ENCODE peak calls at places on chromosomes 6 and 20, in four cellular contexts. D is mesendoderm, M is neuronal stem cell, Y is H1. R is an unnamed sample.

GRCh38 chr6:5905431-5906339 is 101.0 kb downstream of the NRN1 start:
- DNase-seq in D (no peak), Y (no peak), M (no peak), R (peak; percentile 81)

GRCh38 chr20:59821788-59822187 is 111.6 kb downstream of the SYCP2 start:
- DNase-seq in D (no peak), M (no peak), Y (no peak), R (no peak)

GRCh38 chr6:24125980-24126379 is at the start of gene NRSN1:
- DNase-seq in M (peak; percentile 66), D (peak; percentile 53), Y (peak; percentile 19), R (no peak)

GRCh38 chr6:16819752-16820151 is 58.5 kb upstream of the ATXN1 start:
- DNase-seq in Y (no peak), M (no peak), D (no peak), R (peak; percentile 30)

GRCh38 chr6:137341721-137342195 is 122.6 kb upstream of the IFNGR1 start:
- DNase-seq in Y (no peak), M (no peak), D (peak; percentile 33), R (no peak)

GRCh38 chr6:157455731-157456523 is 74.9 kb downstream of the ZDHHC14 start:
- DNase-seq in D (no peak), Y (no peak), M (no peak), R (no peak)

GRCh38 chr6:90940812-90941481 is 354.1 kb upstream of the MAP3K7 start:
- DNase-seq in M (peak; percentile 48), D (peak; percentile 81), Y (no peak), R (peak; percentile 66)

GRCh38 chr6:151349651-151350270 is 41.6 kb downstream of the ZBTB2 start:
- DNase-seq in D (no peak), M (no peak), Y (no peak), R (no peak)

GRCh38 chr20:19909696-19910095 is 107.5 kb upstream of the NAA20 start:
- DNase-seq in Y (no peak), M (no peak), D (no peak), R (no peak)

GRCh38 chr20:45538209-45538798 is 978 bp downstream of the WFDC6 start:
- DNase-seq in M (no peak), D (peak; percentile 79), Y (no peak), R (no peak)

GRCh38 chr20:46647469-46647868 is 3.8 kb downstream of the SLC13A3 start:
- DNase-seq in D (no peak), Y (no peak), M (no peak), R (no peak)

GRCh38 chr20:44247676-44248419 is 740 bp downstream of the GDAP1L1 start:
- DNase-seq in Y (peak; percentile 63), M (peak; percentile 78), D (peak; percentile 78), R (peak; percentile 15)

GRCh38 chr6:16717275-16717942 is 43.9 kb downstream of the ATXN1 start:
- DNase-seq in D (no peak), Y (no peak), M (no peak), R (no peak)

DNA sequence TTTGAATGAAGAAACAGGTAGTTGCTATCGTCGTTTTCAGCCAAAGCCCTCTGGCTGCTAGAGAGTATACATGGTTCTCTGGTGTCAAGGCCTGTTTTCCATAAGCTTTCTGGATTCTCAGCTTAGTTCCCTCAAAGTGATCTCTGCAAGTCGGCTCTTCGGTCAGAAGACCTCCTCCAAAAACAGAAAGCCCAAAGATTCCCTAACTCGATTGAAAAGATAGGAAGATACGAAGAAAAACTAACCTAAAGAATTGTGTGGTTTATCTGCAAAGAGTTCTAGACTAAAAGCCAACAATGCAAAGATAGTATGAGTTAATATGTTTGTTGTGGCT is 545 bp upstream of the ASCC3 start:
- DNase-seq in M (no peak), D (no peak), Y (no peak), R (peak; percentile 8)
- H2BK120ac ChIP-seq in M (no peak overlapping the region), D (no peak overlapping the region), Y (no peak overlapping the region), R (peak overlapping the region; percentile 14)

DNA sequence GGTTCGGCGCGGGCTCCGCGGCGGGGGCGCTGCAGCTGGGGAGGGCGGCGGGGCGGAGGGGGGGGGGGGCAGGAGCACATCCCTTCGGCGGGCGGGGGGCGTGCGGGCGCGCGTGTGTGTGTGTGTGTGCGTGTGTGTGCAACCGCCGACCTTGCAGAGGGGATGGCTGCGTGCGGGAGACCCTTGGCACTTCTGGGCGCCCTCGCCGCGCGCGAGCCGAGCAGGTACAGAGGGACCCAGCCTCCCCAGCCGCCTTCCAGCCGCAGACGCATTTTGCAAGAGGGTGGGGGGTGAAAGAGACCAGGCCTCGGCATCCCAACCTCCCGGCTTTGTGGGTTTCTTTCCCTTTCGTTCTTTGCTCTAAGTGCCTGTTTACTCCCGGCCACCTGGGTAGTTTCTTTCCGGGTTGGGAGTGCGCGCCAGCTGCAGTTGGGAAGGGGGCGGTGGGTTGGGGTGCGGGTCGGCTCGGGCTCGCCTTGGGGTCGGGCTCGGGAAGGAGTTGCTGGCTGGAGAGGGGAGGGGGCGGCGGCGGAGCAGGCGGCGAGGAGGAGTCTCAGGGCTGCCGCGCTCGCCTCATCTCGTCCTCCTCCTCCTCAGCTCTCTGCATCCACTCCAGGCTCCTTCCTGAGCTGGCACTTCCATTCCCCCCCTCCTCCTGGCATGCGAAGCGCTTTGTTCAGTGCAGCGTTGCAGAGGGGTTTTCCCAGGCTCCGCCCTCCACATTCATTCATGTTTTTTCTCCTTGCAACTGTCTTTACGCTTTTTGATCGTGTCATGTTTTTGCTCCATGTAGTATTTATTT is 655 bp downstream of the HIVEP1 start:
- DNase-seq in Y (peak; percentile 60), M (peak; percentile 82), D (peak; percentile 94), R (peak; percentile 95)
- H2BK120ac ChIP-seq in Y (no peak overlapping the region), M (peak overlapping the region; percentile 56), D (peak overlapping the region; percentile 98), R (peak overlapping the region; percentile 84)

GRCh38 chr6:31740397-31741223 is 805 bp downstream of the MSH5 start:
- DNase-seq in Y (no peak), M (no peak), D (no peak), R (no peak)
- H2BK120ac ChIP-seq in Y (peak overlapping the region; percentile 58), M (peak overlapping the region; percentile 47), D (no peak overlapping the region), R (no peak overlapping the region)

DNA sequence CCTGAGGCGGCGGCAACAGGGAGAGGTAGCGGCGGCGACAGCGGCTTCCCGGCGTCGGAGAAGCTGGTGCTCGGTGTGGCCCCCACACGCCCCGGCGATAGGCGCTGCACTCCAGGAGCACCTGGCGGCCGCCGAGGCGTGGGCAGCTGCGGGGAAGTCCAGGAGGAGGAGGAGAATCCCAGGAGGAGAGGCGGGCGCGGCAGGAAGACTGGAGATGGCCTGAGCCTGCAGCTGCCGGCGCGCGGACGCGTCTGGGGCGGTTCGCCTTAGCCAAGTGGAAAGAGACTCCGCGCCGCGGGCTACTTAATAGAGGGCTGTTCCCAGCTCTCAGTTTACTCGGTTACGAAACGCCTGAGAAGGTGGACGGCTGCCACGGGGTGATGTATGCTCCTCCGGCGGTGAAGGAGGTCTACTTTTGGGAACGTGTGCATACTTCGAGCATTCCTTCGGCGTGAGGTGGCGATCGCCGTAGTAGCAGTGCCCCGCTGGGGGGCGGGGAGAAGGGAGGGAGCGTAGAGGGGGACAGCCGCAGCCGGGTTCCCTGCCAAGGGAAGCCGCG is at the start of gene COL12A1:
- DNase-seq in M (peak; percentile 70), Y (no peak), D (peak; percentile 82), R (peak; percentile 100)
- H2BK120ac ChIP-seq in M (no peak within 1 kb of the TSS), Y (peak within 1 kb of the TSS; percentile 56), D (no peak within 1 kb of the TSS), R (peak within 1 kb of the TSS; percentile 98)

DNA sequence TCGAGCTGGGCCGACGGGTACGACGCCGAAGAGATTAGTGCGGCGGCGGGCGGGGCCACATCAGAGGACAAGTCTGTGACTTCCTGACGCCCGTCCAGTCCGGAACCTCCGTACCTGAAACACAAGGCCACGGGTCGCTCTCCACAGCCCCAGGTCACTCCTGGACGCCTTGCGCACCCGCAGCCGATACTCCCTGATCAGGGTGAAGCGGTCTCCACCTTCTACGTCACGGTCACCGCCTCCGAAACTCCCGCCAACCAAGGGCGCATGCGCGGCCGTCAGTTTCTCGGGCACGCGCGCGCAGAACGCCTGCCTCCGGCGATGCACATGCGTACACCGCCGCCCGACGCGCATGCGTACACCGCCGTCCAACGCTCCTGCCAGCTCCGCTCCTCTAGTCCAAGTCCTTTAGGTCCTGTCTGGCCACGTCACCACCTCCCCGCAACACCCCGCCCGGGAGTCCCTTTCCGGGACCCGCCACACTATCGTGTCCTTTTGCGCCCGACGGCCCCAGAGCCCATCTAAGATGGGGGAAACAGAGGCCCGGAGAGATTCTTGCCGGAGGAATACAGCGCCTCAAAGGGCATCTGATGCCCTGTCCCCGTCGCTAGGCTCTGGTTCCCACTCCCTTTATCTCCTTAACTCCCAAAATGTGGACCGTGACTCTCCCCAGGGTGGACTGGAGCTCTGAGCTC is at the start of gene DSN1:
- DNase-seq in D (peak; percentile 97), Y (peak; percentile 97), M (peak; percentile 98), R (peak; percentile 97)
- H2BK120ac ChIP-seq in D (no peak within 1 kb of the TSS), Y (peak within 1 kb of the TSS; percentile 50), M (no peak within 1 kb of the TSS), R (peak within 1 kb of the TSS; percentile 61)

GRCh38 chr20:50191065-50191565 is 485 bp downstream of the CEBPB start:
- DNase-seq in M (no peak), D (no peak), Y (no peak), R (no peak)

GRCh38 chr20:50193169-50193850 is 2.7 kb downstream of the CEBPB start:
- DNase-seq in M (no peak), Y (no peak), D (no peak), R (peak; percentile 73)

GRCh38 chr20:50192364-50193168 is 1.9 kb downstream of the CEBPB start:
- DNase-seq in M (no peak), D (peak; percentile 92), Y (no peak), R (peak; percentile 89)

GRCh38 chr20:50190251-50191064 is at the start of gene CEBPB:
- DNase-seq in M (peak; percentile 86), D (peak; percentile 94), Y (no peak), R (peak; percentile 88)

DNA sequence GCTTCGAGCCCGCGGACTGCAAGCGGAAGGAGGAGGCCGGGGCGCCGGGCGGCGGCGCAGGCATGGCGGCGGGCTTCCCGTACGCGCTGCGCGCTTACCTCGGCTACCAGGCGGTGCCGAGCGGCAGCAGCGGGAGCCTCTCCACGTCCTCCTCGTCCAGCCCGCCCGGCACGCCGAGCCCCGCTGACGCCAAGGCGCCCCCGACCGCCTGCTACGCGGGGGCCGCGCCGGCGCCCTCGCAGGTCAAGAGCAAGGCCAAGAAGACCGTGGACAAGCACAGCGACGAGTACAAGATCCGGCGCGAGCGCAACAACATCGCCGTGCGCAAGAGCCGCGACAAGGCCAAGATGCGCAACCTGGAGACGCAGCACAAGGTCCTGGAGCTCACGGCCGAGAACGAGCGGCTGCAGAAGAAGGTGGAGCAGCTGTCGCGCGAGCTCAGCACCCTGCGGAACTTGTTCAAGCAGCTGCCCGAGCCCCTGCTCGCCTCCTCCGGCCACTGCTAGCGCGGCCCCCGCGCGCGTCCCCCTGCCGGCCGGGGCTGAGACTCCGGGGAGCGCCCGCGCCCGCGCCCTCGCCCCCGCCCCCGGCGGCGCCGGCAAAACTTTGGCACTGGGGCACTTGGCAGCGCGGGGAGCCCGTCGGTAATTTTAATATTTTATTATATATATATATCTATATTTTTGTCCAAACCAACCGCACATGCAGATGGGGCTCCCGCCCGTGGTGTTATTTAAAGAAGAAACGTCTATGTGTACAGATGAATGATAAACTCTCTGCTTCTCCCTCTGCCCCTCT is 1.1 kb downstream of the CEBPB start:
- DNase-seq in M (peak; percentile 54), D (peak; percentile 88), Y (no peak), R (peak; percentile 28)
- H2BK120ac ChIP-seq in M (no peak overlapping the region), D (no peak overlapping the region), Y (no peak overlapping the region), R (peak overlapping the region; percentile 87)

GRCh38 chr6:3259491-3259958 is 778 bp downstream of the PSMG4 start:
- DNase-seq in D (peak; percentile 81), Y (no peak), M (no peak), R (peak; percentile 41)
- H2BK120ac ChIP-seq in D (no peak overlapping the region), Y (no peak overlapping the region), M (peak overlapping the region; percentile 69), R (no peak overlapping the region)

R was measured in IMR-90.